ENCODE peak calls at places on chromosomes 7 and 10, in five cellular contexts. One of them, this sample, is unnamed. For H3K4me1, the result is how much of the 10 kb centered on the place peaks cover.

GRCh38 chr7:133015879-133016278 is 66.0 kb downstream of the CHCHD3 start:
- DNase-seq in sigmoid colon: no peak
- DNase-seq in neural progenitor cell: no peak
- DNase-seq in osteoblast: no peak
- DNase-seq in pancreas: no peak
- DNase-seq in this sample: no peak

GRCh38 chr10:92822060-92822634 is 26.2 kb upstream of the EXOC6 start:
- DNase-seq in sigmoid colon: no peak
- DNase-seq in neural progenitor cell: no peak
- DNase-seq in osteoblast: peak
- DNase-seq in pancreas: no peak
- DNase-seq in this sample: peak

GRCh38 chr10:131681122-131681521 is 219.7 kb upstream of the PPP2R2D start:
- DNase-seq in sigmoid colon: no peak
- DNase-seq in neural progenitor cell: peak
- DNase-seq in osteoblast: peak
- DNase-seq in pancreas: no peak
- DNase-seq in this sample: no peak

GRCh38 chr7:142412551-142413193 is 154.8 kb upstream of the PRSS58 start:
- DNase-seq in sigmoid colon: no peak
- DNase-seq in neural progenitor cell: peak
- DNase-seq in osteoblast: peak
- DNase-seq in pancreas: no peak
- DNase-seq in this sample: peak

GRCh38 chr7:14197280-14197679 is 207.8 kb upstream of the ETV1 start:
- DNase-seq in sigmoid colon: no peak
- DNase-seq in neural progenitor cell: no peak
- DNase-seq in osteoblast: no peak
- DNase-seq in pancreas: no peak
- DNase-seq in this sample: peak

GRCh38 chr10:408223-408622 is 273.0 kb downstream of the ZMYND11 start:
- DNase-seq in sigmoid colon: no peak
- DNase-seq in neural progenitor cell: no peak
- DNase-seq in osteoblast: no peak
- DNase-seq in pancreas: no peak
- DNase-seq in this sample: no peak

GRCh38 chr10:123262456-123262855 is 108.3 kb downstream of the BUB3 start:
- DNase-seq in sigmoid colon: no peak
- DNase-seq in neural progenitor cell: no peak
- DNase-seq in osteoblast: no peak
- DNase-seq in pancreas: no peak
- DNase-seq in this sample: no peak

GRCh38 chr10:126458453-126458852 is 70.2 kb upstream of the ADAM12 start:
- DNase-seq in sigmoid colon: no peak
- DNase-seq in neural progenitor cell: no peak
- DNase-seq in osteoblast: no peak
- DNase-seq in pancreas: no peak
- DNase-seq in this sample: no peak

GRCh38 chr10:673492-673891 is 16.0 kb downstream of the DIP2C start:
- DNase-seq in sigmoid colon: no peak
- DNase-seq in neural progenitor cell: no peak
- DNase-seq in osteoblast: no peak
- DNase-seq in pancreas: no peak
- DNase-seq in this sample: no peak

GRCh38 chr10:51651063-51651462 is 48.3 kb downstream of the CSTF2T start:
- DNase-seq in sigmoid colon: no peak
- DNase-seq in neural progenitor cell: no peak
- DNase-seq in osteoblast: no peak
- DNase-seq in pancreas: no peak
- DNase-seq in this sample: no peak

GRCh38 chr7:142754681-142755575 is 5.7 kb downstream of the PRSS1 start:
- DNase-seq in sigmoid colon: no peak
- DNase-seq in neural progenitor cell: no peak
- DNase-seq in osteoblast: no peak
- DNase-seq in pancreas: no peak
- DNase-seq in this sample: no peak

GRCh38 chr7:130294314-130294713 is 1.4 kb downstream of the CPA4 start:
- DNase-seq in sigmoid colon: no peak
- DNase-seq in neural progenitor cell: no peak
- DNase-seq in osteoblast: no peak
- DNase-seq in pancreas: no peak
- DNase-seq in this sample: no peak

GRCh38 chr7:155001756-155002410 is 1.0 kb downstream of the PAXIP1 start:
- DNase-seq in sigmoid colon: no peak
- DNase-seq in neural progenitor cell: no peak
- DNase-seq in osteoblast: peak
- DNase-seq in pancreas: no peak
- DNase-seq in this sample: peak

GRCh38 chr7:3573151-3573550 is 272.1 kb downstream of the SDK1 start:
- DNase-seq in sigmoid colon: no peak
- DNase-seq in neural progenitor cell: no peak
- DNase-seq in osteoblast: no peak
- DNase-seq in pancreas: no peak
- DNase-seq in this sample: no peak

GRCh38 chr7:37109853-37110252 is 338.8 kb downstream of the ELMO1 start:
- DNase-seq in sigmoid colon: no peak
- DNase-seq in neural progenitor cell: peak
- DNase-seq in osteoblast: no peak
- DNase-seq in pancreas: no peak
- DNase-seq in this sample: no peak
- H3K27ac ChIP-seq in sigmoid colon: no peak
- H3K27ac ChIP-seq in neural progenitor cell: no peak
- H3K27ac ChIP-seq in osteoblast: no peak
- H3K27ac ChIP-seq in pancreas: no peak
- H3K27ac ChIP-seq in this sample: no peak

GRCh38 chr7:105580022-105580740 is 1.1 kb downstream of the EFCAB10 start:
- DNase-seq in sigmoid colon: no peak
- DNase-seq in neural progenitor cell: no peak
- DNase-seq in osteoblast: no peak
- DNase-seq in pancreas: no peak
- DNase-seq in this sample: peak

GRCh38 chr7:105583061-105583460 is 1.8 kb upstream of the EFCAB10 start:
- DNase-seq in sigmoid colon: no peak
- DNase-seq in neural progenitor cell: no peak
- DNase-seq in osteoblast: no peak
- DNase-seq in pancreas: no peak
- DNase-seq in this sample: no peak

GRCh38 chr7:105584165-105584564 is 2.9 kb upstream of the EFCAB10 start:
- DNase-seq in sigmoid colon: no peak
- DNase-seq in neural progenitor cell: no peak
- DNase-seq in osteoblast: no peak
- DNase-seq in pancreas: no peak
- DNase-seq in this sample: no peak

GRCh38 chr7:105578496-105578895 is 2.8 kb downstream of the EFCAB10 start:
- DNase-seq in sigmoid colon: no peak
- DNase-seq in neural progenitor cell: no peak
- DNase-seq in osteoblast: no peak
- DNase-seq in pancreas: no peak
- DNase-seq in this sample: no peak

GRCh38 chr7:105581066-105581811 is at the start of gene EFCAB10:
- DNase-seq in sigmoid colon: no peak
- DNase-seq in neural progenitor cell: peak
- DNase-seq in osteoblast: peak
- DNase-seq in pancreas: peak
- DNase-seq in this sample: peak
- TF ChIP-seq CTCF in sigmoid colon: no peak
- TF ChIP-seq CTCF in neural progenitor cell: peak
- TF ChIP-seq CTCF in osteoblast: no peak
- TF ChIP-seq CTCF in pancreas: no peak
- TF ChIP-seq CTCF in this sample: no peak

GRCh38 chr7:101168412-101169049 is 3.2 kb upstream of the VGF start:
- DNase-seq in sigmoid colon: no peak
- DNase-seq in neural progenitor cell: no peak
- DNase-seq in osteoblast: peak
- DNase-seq in pancreas: no peak
- DNase-seq in this sample: no peak
- H3K4me1 ChIP-seq in sigmoid colon: under half
- H3K4me1 ChIP-seq in neural progenitor cell: half or more
- H3K4me1 ChIP-seq in osteoblast: under half
- H3K4me1 ChIP-seq in pancreas: under half
- H3K4me1 ChIP-seq in this sample: half or more

GRCh38 chr7:1646957-1647891 is 22.9 kb upstream of the ELFN1 start:
- DNase-seq in sigmoid colon: no peak
- DNase-seq in neural progenitor cell: no peak
- DNase-seq in osteoblast: peak
- DNase-seq in pancreas: no peak
- DNase-seq in this sample: peak
- H3K27ac ChIP-seq in sigmoid colon: no peak
- H3K27ac ChIP-seq in neural progenitor cell: no peak
- H3K27ac ChIP-seq in osteoblast: no peak
- H3K27ac ChIP-seq in pancreas: no peak
- H3K27ac ChIP-seq in this sample: no peak

GRCh38 chr10:112446855-112447691 is at the start of the genes VTI1A and ZDHHC6:
- DNase-seq in sigmoid colon: peak
- DNase-seq in neural progenitor cell: peak
- DNase-seq in osteoblast: peak
- DNase-seq in pancreas: peak
- DNase-seq in this sample: peak
- TF ChIP-seq CTCF in sigmoid colon: no peak
- TF ChIP-seq CTCF in neural progenitor cell: no peak
- TF ChIP-seq CTCF in osteoblast: peak
- TF ChIP-seq CTCF in pancreas: no peak
- TF ChIP-seq CTCF in this sample: peak